ENCODE peak calls at places on chromosomes 13 and 19, in ten cellular contexts. Q is AG10803, C is astrocyte of the spinal cord, N is lower lobe of right lung, V is heart left ventricle, B is thyroid gland, T is choroid plexus epithelial cell, H is cardiac muscle cell, O is stomach, X is transverse colon. A is an unnamed sample.

GRCh38 chr19:12163841-12164240 is 945 bp downstream of the ZNF136 start:
- DNase-seq in Q (peak), C (peak), N (no peak), V (no peak), B (no peak), T (peak), H (no peak), O (no peak), X (no peak), A (no peak)

GRCh38 chr13:29810145-29810742 is 40.2 kb downstream of the UBL3 start:
- DNase-seq in Q (no peak), C (no peak), N (no peak), V (no peak), B (no peak), T (peak), H (no peak), O (no peak), X (no peak), A (no peak)

GRCh38 chr19:19115954-19116353 is 22.3 kb downstream of the TMEM161A start:
- DNase-seq in Q (no peak), C (no peak), N (peak), V (no peak), B (no peak), T (peak), H (peak), O (peak), X (peak), A (no peak)

GRCh38 chr13:43693639-43694038 is 93.1 kb downstream of the ENOX1 start:
- DNase-seq in Q (no peak), C (no peak), N (no peak), V (no peak), B (no peak), T (no peak), H (no peak), O (no peak), X (no peak), A (no peak)

GRCh38 chr13:78102121-78102677 is 183.6 kb upstream of the EDNRB start:
- DNase-seq in Q (peak), C (peak), N (no peak), V (peak), B (no peak), T (peak), H (no peak), O (no peak), X (peak), A (no peak)

GRCh38 chr19:55096061-55096701 is 20.5 kb downstream of the EPS8L1 start:
- DNase-seq in Q (no peak), C (no peak), N (no peak), V (no peak), B (no peak), T (no peak), H (no peak), O (no peak), X (no peak), A (no peak)

GRCh38 chr13:36925603-36926002 is 5.6 kb upstream of the SMAD9 start:
- DNase-seq in Q (no peak), C (no peak), N (no peak), V (no peak), B (no peak), T (no peak), H (no peak), O (no peak), X (no peak), A (no peak)

GRCh38 chr19:34962281-34962944 is 1.6 kb downstream of the ZNF792 start:
- DNase-seq in Q (no peak), C (no peak), N (no peak), V (peak), B (no peak), T (peak), H (no peak), O (no peak), X (no peak), A (no peak)

GRCh38 chr13:111789011-111789410 is 277.9 kb upstream of the SOX1 start:
- DNase-seq in Q (no peak), C (no peak), N (no peak), V (no peak), B (no peak), T (no peak), H (no peak), O (no peak), X (no peak), A (no peak)
- TF ChIP-seq CTCF in Q (no peak), C (no peak), N (no peak), V (no peak), B (no peak), T (no peak), H (no peak), O (no peak), X (no peak), A (no peak)

DNA sequence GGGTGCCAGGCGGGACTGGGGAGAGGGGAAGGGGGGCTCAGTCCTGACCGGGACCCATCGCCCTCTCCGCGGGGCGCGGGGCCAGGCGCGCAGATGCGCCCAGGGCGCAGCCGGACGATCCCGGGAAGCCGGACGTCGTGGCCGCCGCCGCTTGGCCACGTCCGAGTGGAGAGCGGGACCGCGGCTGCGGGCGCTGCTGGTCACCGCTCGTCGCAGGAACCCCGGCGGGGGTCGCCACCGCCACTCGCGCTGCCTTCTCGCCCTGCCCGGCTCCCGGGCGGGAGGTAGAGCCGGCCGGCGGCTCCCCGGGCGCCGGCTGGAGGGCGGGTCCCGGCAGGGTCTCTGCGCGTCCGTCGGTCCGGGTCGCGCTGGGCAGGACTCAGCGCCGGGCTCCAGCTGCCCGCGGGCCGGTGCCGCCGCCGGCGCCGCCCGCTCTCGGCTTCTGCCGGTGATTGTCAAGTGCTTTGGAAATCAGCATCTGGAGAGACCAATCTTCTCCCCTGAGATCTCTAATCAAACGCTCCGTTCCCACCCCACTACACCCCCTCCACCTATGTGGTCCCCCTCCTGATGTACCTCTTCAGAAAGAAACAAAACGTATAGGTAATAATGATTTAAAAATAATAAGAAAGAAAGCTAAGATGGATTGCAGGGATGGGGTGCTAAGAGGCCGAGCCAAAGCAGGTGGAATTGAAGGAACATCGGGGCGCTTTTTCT is 464.4 kb downstream of the ITGBL1 start:
- DNase-seq in Q (no peak), C (no peak), N (no peak), V (no peak), B (no peak), T (no peak), H (peak), O (no peak), X (no peak), A (no peak)
- H3K4me3 ChIP-seq in Q (no peak), C (no peak), N (peak), V (peak), B (no peak), T (peak), H (peak), O (peak), X (peak), A (no peak)

GRCh38 chr13:110109140-110109783 is 197.7 kb downstream of the COL4A1 start:
- DNase-seq in Q (no peak), C (no peak), N (no peak), V (peak), B (no peak), T (no peak), H (no peak), O (no peak), X (no peak), A (no peak)
- TF ChIP-seq CTCF in Q (no peak), C (no peak), N (no peak), V (no peak), B (no peak), T (no peak), H (no peak), O (no peak), X (no peak), A (no peak)

GRCh38 chr19:41799444-41800000 is 3.1 kb downstream of the CEACAM3 start:
- DNase-seq in Q (no peak), C (no peak), N (no peak), V (no peak), B (peak), T (no peak), H (no peak), O (no peak), X (peak), A (no peak)
- H3K4me3 ChIP-seq in Q (no peak), C (no peak), N (no peak), V (no peak), B (no peak), T (no peak), H (no peak), O (no peak), X (no peak), A (no peak)

GRCh38 chr19:1650627-1651009 is 1.8 kb downstream of the TCF3 start:
- DNase-seq in Q (no peak), C (peak), N (no peak), V (no peak), B (no peak), T (peak), H (peak), O (no peak), X (no peak), A (no peak)
- TF ChIP-seq CTCF in Q (peak), C (peak), N (no peak), V (no peak), B (no peak), T (peak), H (no peak), O (no peak), X (no peak), A (no peak)

GRCh38 chr19:15641901-15642491 is 1.3 kb downstream of the CYP4F3 start:
- DNase-seq in Q (no peak), C (no peak), N (no peak), V (no peak), B (no peak), T (no peak), H (no peak), O (no peak), X (no peak), A (no peak)
- H3K4me3 ChIP-seq in Q (no peak), C (no peak), N (no peak), V (no peak), B (no peak), T (no peak), H (no peak), O (no peak), X (no peak), A (no peak)

GRCh38 chr13:98868932-98869331 is 108.9 kb downstream of the DOCK9 start:
- DNase-seq in Q (no peak), C (no peak), N (no peak), V (no peak), B (no peak), T (no peak), H (no peak), O (no peak), X (no peak), A (no peak)

GRCh38 chr13:98866882-98867281 is 111.0 kb downstream of the DOCK9 start:
- DNase-seq in Q (no peak), C (no peak), N (no peak), V (no peak), B (no peak), T (no peak), H (no peak), O (no peak), X (no peak), A (no peak)

GRCh38 chr13:98873377-98874028 is 104.4 kb downstream of the DOCK9 start:
- DNase-seq in Q (no peak), C (no peak), N (no peak), V (no peak), B (no peak), T (no peak), H (no peak), O (no peak), X (no peak), A (no peak)

GRCh38 chr13:98871727-98872126 is 106.1 kb downstream of the DOCK9 start:
- DNase-seq in Q (no peak), C (no peak), N (no peak), V (no peak), B (no peak), T (no peak), H (no peak), O (no peak), X (no peak), A (no peak)

GRCh38 chr13:98869408-98870090 is 108.3 kb downstream of the DOCK9 start:
- DNase-seq in Q (no peak), C (no peak), N (no peak), V (peak), B (peak), T (peak), H (no peak), O (peak), X (no peak), A (peak)
- TF ChIP-seq CTCF in Q (peak), C (peak), N (no peak), V (peak), B (peak), T (peak), H (no peak), O (no peak), X (peak), A (peak)

GRCh38 chr13:98942997-98943396 is 34.9 kb downstream of the DOCK9 start:
- DNase-seq in Q (peak), C (no peak), N (no peak), V (no peak), B (no peak), T (no peak), H (no peak), O (no peak), X (no peak), A (no peak)
- H3K4me3 ChIP-seq in Q (no peak), C (no peak), N (no peak), V (no peak), B (no peak), T (no peak), H (no peak), O (no peak), X (no peak), A (no peak)

DNA sequence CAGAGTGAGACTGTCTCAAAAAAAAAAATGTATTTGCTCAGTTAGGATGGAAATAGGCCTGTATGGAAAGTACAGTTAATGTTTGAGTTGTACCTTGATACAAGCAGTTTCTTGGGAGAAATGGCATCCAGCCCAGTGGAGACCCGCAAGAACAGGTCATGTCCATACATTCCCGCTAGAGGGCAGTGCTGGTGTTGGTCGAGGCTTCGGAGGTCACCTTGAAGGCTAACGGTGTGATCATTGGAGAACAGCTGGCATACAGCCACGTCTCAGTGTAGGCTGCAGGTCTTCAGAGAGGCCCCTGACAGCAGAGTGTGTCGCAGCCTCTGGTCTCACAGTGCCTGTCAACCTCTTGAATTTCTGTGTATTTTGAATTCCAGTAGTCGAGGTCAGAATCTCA is 7.5 kb downstream of the ZNF610 start:
- DNase-seq in Q (peak), C (no peak), N (no peak), V (peak), B (peak), T (peak), H (peak), O (peak), X (peak), A (no peak)
- TF ChIP-seq CTCF in Q (peak), C (peak), N (peak), V (peak), B (peak), T (peak), H (peak), O (no peak), X (peak), A (peak)

DNA sequence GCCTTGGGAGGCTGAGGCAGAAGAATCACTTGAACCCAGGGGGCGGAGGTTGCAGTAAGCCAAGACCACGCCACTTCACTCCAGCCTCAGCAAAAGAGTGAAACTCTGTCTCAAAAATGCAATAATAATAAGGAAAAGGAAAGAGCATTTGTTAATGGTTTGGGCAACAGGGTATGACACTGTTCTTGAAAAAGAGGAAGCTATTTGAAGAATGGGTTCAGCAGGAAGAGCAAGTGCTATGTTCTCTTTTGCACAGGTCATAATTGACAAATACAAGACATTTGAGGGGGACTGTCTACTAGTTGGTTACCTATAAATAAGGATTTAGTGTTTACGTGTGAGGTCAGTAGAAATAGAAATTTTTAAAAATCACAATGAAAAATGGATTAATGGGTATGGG is 218.3 kb downstream of the DCT start:
- DNase-seq in Q (no peak), C (no peak), N (no peak), V (no peak), B (no peak), T (no peak), H (no peak), O (no peak), X (no peak), A (no peak)
- H3K4me3 ChIP-seq in Q (no peak), C (no peak), N (no peak), V (no peak), B (no peak), T (no peak), H (no peak), O (no peak), X (no peak), A (no peak)